ENCODE peak calls at places on chromosomes 3 and 15, in eight cellular contexts. S is Peyer's patch, H is prostate gland, I is PC-3, V is lower lobe of right lung, Q is BE2C, M is HAP-1, E is colonic mucosa. D is an unnamed sample. For H3K36me3, the result is how much of the 10 kb centered on the place peaks cover.

GRCh38 chr3:188187055-188187454 is 33.1 kb downstream of the LPP start:
- DNase-seq in S (no peak), H (no peak), I (peak), V (no peak), Q (no peak), M (no peak), E (no peak), D (no peak)

GRCh38 chr15:60328852-60329443 is 68.8 kb downstream of the ANXA2 start:
- DNase-seq in S (no peak), H (no peak), I (peak), V (no peak), Q (peak), M (peak), E (no peak), D (no peak)

GRCh38 chr15:26128611-26129140 is 265.5 kb upstream of the ATP10A start:
- DNase-seq in S (no peak), H (no peak), I (no peak), V (no peak), Q (no peak), M (no peak), E (no peak), D (no peak)

GRCh38 chr3:149377408-149378111 is at the start of gene TM4SF1:
- DNase-seq in S (no peak), H (peak), I (peak), V (peak), Q (no peak), M (peak), E (peak), D (no peak)

GRCh38 chr3:123431658-123432323 is 17.1 kb downstream of the ADCY5 start:
- DNase-seq in S (no peak), H (no peak), I (no peak), V (no peak), Q (no peak), M (no peak), E (peak), D (no peak)

GRCh38 chr3:58403513-58404109 is 30.0 kb downstream of the PDHB start:
- DNase-seq in S (no peak), H (no peak), I (no peak), V (no peak), Q (no peak), M (no peak), E (no peak), D (no peak)

GRCh38 chr3:59820352-59820934 is 770.6 kb upstream of the CFAP20DC start:
- DNase-seq in S (no peak), H (no peak), I (peak), V (no peak), Q (no peak), M (no peak), E (no peak), D (no peak)

GRCh38 chr3:59817511-59817910 is 767.7 kb upstream of the CFAP20DC start:
- DNase-seq in S (no peak), H (no peak), I (peak), V (no peak), Q (no peak), M (no peak), E (no peak), D (no peak)

GRCh38 chr3:56923546-56924224 is 121.9 kb upstream of the ARHGEF3 start:
- DNase-seq in S (no peak), H (peak), I (peak), V (no peak), Q (no peak), M (peak), E (peak), D (no peak)

GRCh38 chr15:88512606-88513005 is 33.9 kb downstream of the DET1 start:
- DNase-seq in S (no peak), H (no peak), I (peak), V (no peak), Q (no peak), M (no peak), E (no peak), D (no peak)

GRCh38 chr15:88509964-88510363 is 36.5 kb downstream of the DET1 start:
- DNase-seq in S (no peak), H (no peak), I (no peak), V (no peak), Q (no peak), M (no peak), E (no peak), D (no peak)

GRCh38 chr15:88513195-88513594 is 33.3 kb downstream of the DET1 start:
- DNase-seq in S (no peak), H (no peak), I (peak), V (no peak), Q (no peak), M (no peak), E (no peak), D (no peak)

GRCh38 chr15:88509321-88509720 is 37.2 kb downstream of the DET1 start:
- DNase-seq in S (no peak), H (no peak), I (no peak), V (no peak), Q (no peak), M (no peak), E (no peak), D (no peak)

GRCh38 chr15:88511161-88511560 is 35.3 kb downstream of the DET1 start:
- DNase-seq in S (no peak), H (no peak), I (no peak), V (no peak), Q (no peak), M (no peak), E (no peak), D (no peak)
- H3K36me3 ChIP-seq in S (under half), H (under half), I (under half), V (half or more), Q (under half), M (under half), E (under half), D (half or more)

GRCh38 chr15:83284563-83285283 is at the start of gene BNC1:
- DNase-seq in S (no peak), H (no peak), I (no peak), V (no peak), Q (no peak), M (no peak), E (no peak), D (no peak)
- H3K4me3 ChIP-seq in S (peak), H (peak), I (peak), V (peak), Q (no peak), M (peak), E (peak), D (peak)

DNA sequence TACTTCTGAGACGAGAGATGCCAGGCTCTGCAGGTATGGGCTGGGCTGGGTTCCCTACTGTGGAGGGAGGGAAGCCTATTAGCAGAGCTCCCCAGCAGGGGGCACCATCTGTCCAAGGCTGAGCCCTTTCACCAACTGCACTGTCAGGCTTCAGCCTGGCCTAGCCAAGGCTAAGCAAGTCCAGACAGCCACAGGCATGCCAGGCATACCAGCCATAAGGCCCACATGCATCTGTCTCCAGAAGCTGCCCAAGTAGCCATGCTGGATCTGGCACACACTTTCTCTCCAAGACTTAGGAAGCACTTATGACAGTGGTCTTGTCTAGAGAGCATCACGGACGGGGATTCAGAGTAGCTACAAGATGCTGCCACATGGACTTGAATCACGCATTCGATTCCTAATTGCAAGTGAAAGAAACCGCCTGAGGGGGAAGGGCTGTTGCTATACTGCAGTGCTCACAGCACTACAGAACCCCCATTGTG is 28.3 kb downstream of the RUVBL1 start:
- DNase-seq in S (peak), H (peak), I (peak), V (peak), Q (peak), M (peak), E (peak), D (no peak)
- H3K36me3 ChIP-seq in S (under half), H (under half), I (under half), V (half or more), Q (half or more), M (half or more), E (under half), D (half or more)

GRCh38 chr15:69222002-69222474 is 61.6 kb downstream of the GLCE start:
- DNase-seq in S (no peak), H (no peak), I (no peak), V (no peak), Q (no peak), M (no peak), E (peak), D (no peak)
- H3K4me3 ChIP-seq in S (no peak), H (no peak), I (no peak), V (no peak), Q (no peak), M (no peak), E (no peak), D (no peak)

GRCh38 chr3:108554913-108555571 is 34.2 kb downstream of the CIP2A start:
- DNase-seq in S (no peak), H (no peak), I (no peak), V (no peak), Q (no peak), M (no peak), E (no peak), D (no peak)
- H3K36me3 ChIP-seq in S (under half), H (under half), I (half or more), V (under half), Q (under half), M (half or more), E (under half), D (under half)

GRCh38 chr15:40773902-40774301 is 4.1 kb downstream of the C15orf62 start:
- DNase-seq in S (no peak), H (no peak), I (no peak), V (peak), Q (no peak), M (no peak), E (no peak), D (no peak)

GRCh38 chr15:40776537-40777141 is 6.9 kb downstream of the C15orf62 start:
- DNase-seq in S (no peak), H (peak), I (peak), V (peak), Q (no peak), M (no peak), E (no peak), D (no peak)

GRCh38 chr15:40773496-40773895 is 3.7 kb downstream of the C15orf62 start:
- DNase-seq in S (no peak), H (no peak), I (no peak), V (peak), Q (no peak), M (no peak), E (no peak), D (no peak)

GRCh38 chr15:40775740-40776536 is 6.2 kb downstream of the C15orf62 start:
- DNase-seq in S (no peak), H (no peak), I (no peak), V (peak), Q (no peak), M (no peak), E (no peak), D (no peak)

GRCh38 chr15:40775007-40775406 is 5.2 kb downstream of the C15orf62 start:
- DNase-seq in S (no peak), H (no peak), I (no peak), V (peak), Q (no peak), M (no peak), E (no peak), D (no peak)
- H3K4me3 ChIP-seq in S (no peak), H (no peak), I (no peak), V (no peak), Q (no peak), M (no peak), E (no peak), D (no peak)

GRCh38 chr3:134362670-134363380 is 11.4 kb downstream of the AMOTL2 start:
- DNase-seq in S (no peak), H (no peak), I (no peak), V (peak), Q (no peak), M (no peak), E (no peak), D (no peak)
- H3K36me3 ChIP-seq in S (half or more), H (under half), I (half or more), V (half or more), Q (under half), M (half or more), E (under half), D (half or more)

GRCh38 chr3:11212301-11212613 is 58.0 kb downstream of the HRH1 start:
- DNase-seq in S (no peak), H (no peak), I (peak), V (no peak), Q (no peak), M (no peak), E (no peak), D (no peak)
- H3K4me3 ChIP-seq in S (no peak), H (no peak), I (no peak), V (no peak), Q (no peak), M (no peak), E (no peak), D (no peak)

DNA sequence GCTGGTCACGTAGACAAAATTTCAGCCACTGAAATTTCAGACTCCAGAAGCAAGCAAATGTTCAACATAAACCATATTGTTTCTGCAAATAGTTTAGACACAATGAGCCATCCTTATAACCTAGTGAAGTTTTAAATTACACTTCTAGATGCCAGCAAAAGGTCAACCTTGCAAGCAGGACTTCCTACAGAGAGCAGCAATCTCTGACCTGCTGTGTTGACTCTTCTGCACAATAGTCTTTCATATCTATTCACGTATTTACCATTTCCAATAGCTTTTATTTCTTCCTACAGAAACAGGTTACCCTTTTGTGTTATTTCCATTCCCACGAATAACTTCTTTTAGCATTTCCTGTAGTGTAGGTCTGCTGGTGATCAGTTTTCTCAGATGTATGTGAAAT is 10.6 kb downstream of the LMLN start:
- DNase-seq in S (no peak), H (no peak), I (no peak), V (no peak), Q (no peak), M (no peak), E (no peak), D (no peak)
- H3K36me3 ChIP-seq in S (under half), H (under half), I (under half), V (under half), Q (under half), M (under half), E (under half), D (under half)

GRCh38 chr3:195892105-195892354 is 16.3 kb downstream of the TNK2 start:
- DNase-seq in S (no peak), H (no peak), I (no peak), V (peak), Q (no peak), M (no peak), E (no peak), D (no peak)

GRCh38 chr3:195893916-195894315 is 14.4 kb downstream of the TNK2 start:
- DNase-seq in S (no peak), H (no peak), I (no peak), V (no peak), Q (no peak), M (no peak), E (no peak), D (no peak)

GRCh38 chr3:195893516-195893915 is 14.8 kb downstream of the TNK2 start:
- DNase-seq in S (no peak), H (no peak), I (no peak), V (no peak), Q (no peak), M (no peak), E (no peak), D (no peak)

GRCh38 chr3:195892355-195893120 is 15.8 kb downstream of the TNK2 start:
- DNase-seq in S (peak), H (no peak), I (peak), V (no peak), Q (peak), M (no peak), E (no peak), D (no peak)

GRCh38 chr3:195893121-195893449 is 15.3 kb downstream of the TNK2 start:
- DNase-seq in S (no peak), H (no peak), I (no peak), V (no peak), Q (peak), M (no peak), E (no peak), D (no peak)
- H3K4me3 ChIP-seq in S (peak), H (no peak), I (peak), V (peak), Q (peak), M (no peak), E (no peak), D (no peak)

D was measured in esophagus squamous epithelium.